ENCODE peak calls at places on chromosome 6, in ten cellular contexts. T is SHP77 treated with DMSO at 0.1 percent for 48 hours; O is NCI-H1694; I is uterus; D is stimulated activated CD8-positive, alpha-beta memory T cell treated with anti-CD3 and anti-CD28 coated beads, Interleukin-15, amount 100 ng/mL, for 24 hours; W is WTC11; N is adipocyte; U is nucleus accumbens; Y is AG09319; F is stimulated activated CD4-positive, alpha-beta T cell treated with anti-CD3 and anti-CD28 coated beads, TNF-alpha, amount 100 ng/mL, for 4 hours. V is an unnamed sample.

GRCh38 chr6:36066817-36067216 is 39.2 kb downstream of the MAPK14 start:
- DNase-seq in T (no peak), O (no peak), I (no peak), D (no peak), W (no peak), N (no peak), U (no peak), Y (no peak), F (no peak), V (no peak)

GRCh38 chr6:118869350-118869749 is 24.6 kb upstream of the ASF1A start:
- DNase-seq in T (no peak), O (no peak), I (no peak), D (no peak), W (no peak), N (peak; percentile 52), U (no peak), Y (no peak), F (no peak), V (no peak)

GRCh38 chr6:150579611-150580010 is 20.1 kb upstream of the PLEKHG1 start:
- DNase-seq in T (no peak), O (no peak), I (no peak), D (no peak), W (no peak), N (no peak), U (no peak), Y (no peak), F (no peak), V (peak; percentile 41)

GRCh38 chr6:49038294-49038693 is 424.8 kb downstream of the MMUT start:
- DNase-seq in T (no peak), O (no peak), I (no peak), D (no peak), W (no peak), N (peak; percentile 6), U (no peak), Y (no peak), F (no peak), V (no peak)

GRCh38 chr6:158666637-158667359 is 16.9 kb downstream of the SYTL3 start:
- DNase-seq in T (no peak), O (no peak), I (no peak), D (no peak), W (no peak), N (peak; percentile 85), U (no peak), Y (peak; percentile 57), F (no peak), V (no peak)

GRCh38 chr6:109486068-109486467 is 3.0 kb upstream of the ZBTB24 start:
- DNase-seq in T (no peak), O (no peak), I (no peak), D (no peak), W (no peak), N (no peak), U (no peak), Y (no peak), F (no peak), V (no peak)

GRCh38 chr6:150263765-150264415 is 104.9 kb upstream of the IYD start:
- DNase-seq in T (no peak), O (no peak), I (no peak), D (no peak), W (no peak), N (no peak), U (no peak), Y (no peak), F (no peak), V (no peak)

GRCh38 chr6:43785220-43785752 is 15.3 kb downstream of the VEGFA start:
- DNase-seq in T (no peak), O (no peak), I (no peak), D (no peak), W (no peak), N (no peak), U (no peak), Y (no peak), F (no peak), V (no peak)

GRCh38 chr6:42332916-42333315 is 115.3 kb upstream of the MRPS10 start:
- DNase-seq in T (no peak), O (no peak), I (no peak), D (no peak), W (no peak), N (no peak), U (no peak), Y (no peak), F (no peak), V (no peak)

GRCh38 chr6:158321960-158322359 is 9.7 kb downstream of the TULP4 start:
- DNase-seq in T (no peak), O (no peak), I (no peak), D (no peak), W (no peak), N (peak; percentile 46), U (no peak), Y (no peak), F (no peak), V (no peak)

GRCh38 chr6:27275025-27275956 is 27.8 kb downstream of the PRSS16 start:
- DNase-seq in T (no peak), O (no peak), I (no peak), D (no peak), W (peak; percentile 72), N (peak; percentile 16), U (no peak), Y (no peak), F (no peak), V (no peak)

GRCh38 chr6:101887532-101887931 is 494.0 kb downstream of the GRIK2 start:
- DNase-seq in T (no peak), O (no peak), I (no peak), D (no peak), W (no peak), N (no peak), U (no peak), Y (no peak), F (no peak), V (no peak)

GRCh38 chr6:87408721-87409155 is 966 bp downstream of the CFAP206 start:
- DNase-seq in T (no peak), O (no peak), I (no peak), D (no peak), W (no peak), N (no peak), U (no peak), Y (no peak), F (no peak), V (no peak)

GRCh38 chr6:132062626-132063025 is 111.5 kb upstream of the CCN2 start:
- DNase-seq in T (no peak), O (no peak), I (no peak), D (no peak), W (no peak), N (no peak), U (no peak), Y (no peak), F (no peak), V (no peak)

GRCh38 chr6:11278207-11278559 is 45.7 kb upstream of the NEDD9 start:
- DNase-seq in T (no peak), O (no peak), I (no peak), D (no peak), W (no peak), N (no peak), U (no peak), Y (no peak), F (no peak), V (no peak)

GRCh38 chr6:46511320-46511719 is 20.1 kb upstream of the RCAN2 start:
- DNase-seq in T (no peak), O (no peak), I (no peak), D (no peak), W (no peak), N (no peak), U (no peak), Y (no peak), F (no peak), V (no peak)

GRCh38 chr6:33988121-33989015 is 157.5 kb downstream of the GRM4 start:
- DNase-seq in T (peak; percentile 87), O (no peak), I (no peak), D (no peak), W (no peak), N (no peak), U (no peak), Y (no peak), F (no peak), V (no peak)

GRCh38 chr6:148177589-148178233 is 164.9 kb upstream of the SASH1 start:
- DNase-seq in T (peak; percentile 71), O (peak; percentile 22), I (peak; percentile 57), D (peak; percentile 9), W (peak; percentile 79), N (peak; percentile 79), U (peak; percentile 10), Y (peak; percentile 20), F (no peak), V (peak; percentile 64)

GRCh38 chr6:169994734-169995133 is 243.3 kb downstream of the ERMARD start:
- DNase-seq in T (no peak), O (no peak), I (no peak), D (no peak), W (no peak), N (no peak), U (no peak), Y (no peak), F (no peak), V (no peak)

GRCh38 chr6:116557863-116558262 is 4.3 kb downstream of the CALHM4 start:
- DNase-seq in T (peak; percentile 24), O (no peak), I (no peak), D (no peak), W (no peak), N (peak; percentile 93), U (no peak), Y (peak; percentile 78), F (no peak), V (no peak)

GRCh38 chr6:45676376-45676775 is 298.6 kb upstream of the SUPT3H start:
- DNase-seq in T (no peak), O (no peak), I (no peak), D (no peak), W (no peak), N (no peak), U (no peak), Y (no peak), F (no peak), V (no peak)

GRCh38 chr6:135113855-135114254 is 59.2 kb upstream of the HBS1L start:
- DNase-seq in T (no peak), O (no peak), I (no peak), D (no peak), W (no peak), N (no peak), U (no peak), Y (no peak), F (no peak), V (no peak)

GRCh38 chr6:119536666-119537065 is 187.1 kb upstream of the MAN1A1 start:
- DNase-seq in T (no peak), O (no peak), I (no peak), D (no peak), W (no peak), N (no peak), U (no peak), Y (no peak), F (no peak), V (no peak)

GRCh38 chr6:52595000-52595795 is 18.3 kb upstream of the TRAM2 start:
- DNase-seq in T (peak; percentile 72), O (peak; percentile 67), I (peak; percentile 55), D (no peak), W (no peak), N (peak; percentile 93), U (no peak), Y (peak; percentile 64), F (no peak), V (no peak)

GRCh38 chr6:18019539-18020534 is 32.4 kb upstream of the KIF13A start:
- DNase-seq in T (no peak), O (no peak), I (no peak), D (no peak), W (no peak), N (no peak), U (no peak), Y (no peak), F (no peak), V (no peak)

GRCh38 chr6:79612918-79613317 is 18.2 kb upstream of the SH3BGRL2 start:
- DNase-seq in T (no peak), O (no peak), I (no peak), D (no peak), W (no peak), N (no peak), U (no peak), Y (no peak), F (no peak), V (no peak)

GRCh38 chr6:4812068-4812467 is 35.9 kb downstream of the CDYL start:
- DNase-seq in T (no peak), O (no peak), I (no peak), D (no peak), W (no peak), N (no peak), U (no peak), Y (no peak), F (no peak), V (no peak)

GRCh38 chr6:14765106-14765505 is 480.8 kb upstream of the JARID2 start:
- DNase-seq in T (no peak), O (no peak), I (no peak), D (no peak), W (no peak), N (peak; percentile 25), U (no peak), Y (no peak), F (no peak), V (no peak)